ENCODE peak calls at places on chromosomes 6 and 20, in five cellular contexts. N, W, Q, P and J are unnamed samples.

GRCh38 chr20:45484676-45485075 is 15.1 kb downstream of the WFDC2 start:
- DNase-seq in N (no peak), W (no peak), Q (no peak), P (no peak), J (no peak)

GRCh38 chr20:6081236-6081635 is 27.4 kb upstream of the LRRN4 start:
- DNase-seq in N (no peak), W (no peak), Q (no peak), P (peak), J (peak)

GRCh38 chr20:63962426-63963347 is 6.5 kb upstream of the UCKL1 start:
- DNase-seq in N (no peak), W (no peak), Q (peak), P (no peak), J (no peak)

GRCh38 chr20:36975085-36975829 is 23.7 kb upstream of the SAMHD1 start:
- DNase-seq in N (no peak), W (no peak), Q (no peak), P (no peak), J (no peak)

GRCh38 chr6:92684386-92684785 is 735.0 kb downstream of the EPHA7 start:
- DNase-seq in N (no peak), W (no peak), Q (no peak), P (no peak), J (no peak)

GRCh38 chr6:114733596-114733995 is 390.8 kb upstream of the HS3ST5 start:
- DNase-seq in N (no peak), W (no peak), Q (no peak), P (no peak), J (no peak)

GRCh38 chr20:46512943-46513844 is at the start of gene ZNF334:
- DNase-seq in N (no peak), W (peak), Q (peak), P (no peak), J (peak)

GRCh38 chr6:62392289-62392688 is 106.3 kb upstream of the KHDRBS2 start:
- DNase-seq in N (no peak), W (no peak), Q (no peak), P (no peak), J (no peak)

GRCh38 chr20:37990571-37991151 is 42.6 kb downstream of the TTI1 start:
- DNase-seq in N (peak), W (peak), Q (peak), P (peak), J (peak)

GRCh38 chr6:63740709-63741108 is 105.1 kb downstream of the PHF3 start:
- DNase-seq in N (no peak), W (no peak), Q (no peak), P (no peak), J (peak)

GRCh38 chr6:107601406-107601805 is 111.5 kb downstream of the SOBP start:
- DNase-seq in N (no peak), W (no peak), Q (no peak), P (no peak), J (no peak)

GRCh38 chr20:237479-237878 is 10.4 kb downstream of the DEFB129 start:
- DNase-seq in N (no peak), W (no peak), Q (no peak), P (no peak), J (no peak)

GRCh38 chr20:51541189-51542032 is 1.1 kb downstream of the NFATC2 start:
- DNase-seq in N (peak), W (no peak), Q (peak), P (peak), J (peak)

GRCh38 chr6:11198663-11199603 is 33.5 kb downstream of the NEDD9 start:
- DNase-seq in N (no peak), W (no peak), Q (no peak), P (no peak), J (no peak)

GRCh38 chr6:31114970-31115849 is 610 bp downstream of the PSORS1C1 start:
- DNase-seq in N (no peak), W (no peak), Q (no peak), P (no peak), J (peak)

GRCh38 chr20:13995086-13995665 is at the start of gene MACROD2:
- DNase-seq in N (no peak), W (peak), Q (peak), P (peak), J (peak)